ENCODE peak calls at places on chromosome 1, in four cellular contexts. One of them, this sample, is unnamed.

GRCh38 chr1:153567621-153568366 is 2.1 kb upstream of the S100A2 start:
- DNase-seq in body of pancreas: no peak
- DNase-seq in amniotic epithelial cell: peak
- DNase-seq in glutamatergic neuron: no peak
- DNase-seq in this sample: no peak

GRCh38 chr1:41423511-41424191 is 60.8 kb downstream of the EDN2 start:
- DNase-seq in body of pancreas: no peak
- DNase-seq in glutamatergic neuron: peak
- DNase-seq in amniotic epithelial cell: no peak
- DNase-seq in this sample: peak

GRCh38 chr1:16367258-16367967 is 371 bp downstream of the SZRD1 start:
- DNase-seq in amniotic epithelial cell: peak
- DNase-seq in glutamatergic neuron: peak
- DNase-seq in body of pancreas: peak
- DNase-seq in this sample: peak

GRCh38 chr1:211345719-211346118 is 19.1 kb downstream of the TRAF5 start:
- DNase-seq in amniotic epithelial cell: peak
- DNase-seq in body of pancreas: no peak
- DNase-seq in glutamatergic neuron: no peak
- DNase-seq in this sample: peak

GRCh38 chr1:116487016-116487415 is 83.8 kb downstream of the CD58 start:
- DNase-seq in body of pancreas: no peak
- DNase-seq in glutamatergic neuron: no peak
- DNase-seq in amniotic epithelial cell: no peak
- DNase-seq in this sample: no peak

GRCh38 chr1:15033264-15033663 is 120.3 kb upstream of the TMEM51 start:
- DNase-seq in amniotic epithelial cell: peak
- DNase-seq in glutamatergic neuron: no peak
- DNase-seq in body of pancreas: no peak
- DNase-seq in this sample: no peak

GRCh38 chr1:23303524-23303923 is 40.6 kb downstream of the HNRNPR start:
- DNase-seq in body of pancreas: no peak
- DNase-seq in glutamatergic neuron: no peak
- DNase-seq in amniotic epithelial cell: no peak
- DNase-seq in this sample: no peak

GRCh38 chr1:206578115-206578935 is 33.9 kb downstream of the EIF2D start:
- DNase-seq in glutamatergic neuron: no peak
- DNase-seq in amniotic epithelial cell: no peak
- DNase-seq in body of pancreas: no peak
- DNase-seq in this sample: no peak

GRCh38 chr1:205335692-205336091 is 14.1 kb upstream of the NUAK2 start:
- DNase-seq in glutamatergic neuron: peak
- DNase-seq in amniotic epithelial cell: peak
- DNase-seq in body of pancreas: peak
- DNase-seq in this sample: peak

GRCh38 chr1:42680921-42681683 is 1.1 kb upstream of the YBX1 start:
- DNase-seq in body of pancreas: no peak
- DNase-seq in amniotic epithelial cell: peak
- DNase-seq in glutamatergic neuron: no peak
- DNase-seq in this sample: no peak

GRCh38 chr1:74467786-74468377 is 44.5 kb downstream of the LRRC53 start:
- DNase-seq in body of pancreas: no peak
- DNase-seq in amniotic epithelial cell: peak
- DNase-seq in glutamatergic neuron: no peak
- DNase-seq in this sample: no peak

GRCh38 chr1:228073061-228073869 is 9.2 kb upstream of the ARF1 start:
- DNase-seq in glutamatergic neuron: peak
- DNase-seq in amniotic epithelial cell: no peak
- DNase-seq in body of pancreas: no peak
- DNase-seq in this sample: no peak

GRCh38 chr1:183331095-183331742 is 87.0 kb downstream of the NMNAT2 start:
- DNase-seq in glutamatergic neuron: peak
- DNase-seq in amniotic epithelial cell: no peak
- DNase-seq in body of pancreas: no peak
- DNase-seq in this sample: peak

GRCh38 chr1:33155877-33156538 is 25.8 kb downstream of the TRIM62 start:
- DNase-seq in body of pancreas: no peak
- DNase-seq in glutamatergic neuron: no peak
- DNase-seq in amniotic epithelial cell: no peak
- DNase-seq in this sample: no peak

GRCh38 chr1:113818585-113818984 is 6.3 kb upstream of the RSBN1 start:
- DNase-seq in body of pancreas: no peak
- DNase-seq in glutamatergic neuron: no peak
- DNase-seq in amniotic epithelial cell: no peak
- DNase-seq in this sample: no peak